ENCODE peak calls at places on chromosomes 6 and 20, in four cellular contexts. One of them, this sample, is unnamed.

GRCh38 chr20:41631826-41632225 is 13.6 kb upstream of the CHD6 start:
- DNase-seq in colonic mucosa: no peak
- DNase-seq in HFF-Myc: no peak
- DNase-seq in MM.1S: no peak
- DNase-seq in this sample: no peak

GRCh38 chr6:135901776-135902524 is 50.4 kb downstream of the PDE7B start:
- DNase-seq in colonic mucosa: no peak
- DNase-seq in HFF-Myc: peak
- DNase-seq in MM.1S: no peak
- DNase-seq in this sample: no peak

GRCh38 chr20:47546184-47547033 is 44.7 kb downstream of the NCOA3 start:
- DNase-seq in colonic mucosa: no peak
- DNase-seq in HFF-Myc: peak
- DNase-seq in MM.1S: no peak
- DNase-seq in this sample: no peak

GRCh38 chr6:52993461-52993860 is 1.6 kb downstream of the GSTA4 start:
- DNase-seq in colonic mucosa: no peak
- DNase-seq in HFF-Myc: no peak
- DNase-seq in MM.1S: no peak
- DNase-seq in this sample: no peak

GRCh38 chr6:13535306-13535705 is 39.1 kb upstream of the SIRT5 start:
- DNase-seq in colonic mucosa: no peak
- DNase-seq in HFF-Myc: no peak
- DNase-seq in MM.1S: no peak
- DNase-seq in this sample: no peak

GRCh38 chr6:15254074-15254975 is 8.5 kb downstream of the JARID2 start:
- DNase-seq in colonic mucosa: no peak
- DNase-seq in HFF-Myc: no peak
- DNase-seq in MM.1S: no peak
- DNase-seq in this sample: no peak

GRCh38 chr6:37456816-37457560 is 24.0 kb downstream of the CMTR1 start:
- DNase-seq in colonic mucosa: no peak
- DNase-seq in HFF-Myc: no peak
- DNase-seq in MM.1S: no peak
- DNase-seq in this sample: no peak

GRCh38 chr20:52746190-52746589 is 226.0 kb upstream of the TSHZ2 start:
- DNase-seq in colonic mucosa: no peak
- DNase-seq in HFF-Myc: no peak
- DNase-seq in MM.1S: no peak
- DNase-seq in this sample: no peak

GRCh38 chr20:63472159-63472811 is at the start of gene KCNQ2:
- DNase-seq in colonic mucosa: no peak
- DNase-seq in HFF-Myc: no peak
- DNase-seq in MM.1S: no peak
- DNase-seq in this sample: no peak

GRCh38 chr6:27743787-27744186 is 168.4 kb downstream of the OR2B2 start:
- DNase-seq in colonic mucosa: no peak
- DNase-seq in HFF-Myc: no peak
- DNase-seq in MM.1S: no peak
- DNase-seq in this sample: no peak

GRCh38 chr20:58981564-58982364 is 708 bp downstream of the NELFCD start:
- DNase-seq in colonic mucosa: peak
- DNase-seq in HFF-Myc: no peak
- DNase-seq in MM.1S: peak
- DNase-seq in this sample: peak

GRCh38 chr6:40885139-40885774 is 153.8 kb downstream of the UNC5CL start:
- DNase-seq in colonic mucosa: no peak
- DNase-seq in HFF-Myc: no peak
- DNase-seq in MM.1S: no peak
- DNase-seq in this sample: no peak

GRCh38 chr20:32966881-32967781 is 37.1 kb downstream of the SUN5 start:
- DNase-seq in colonic mucosa: peak
- DNase-seq in HFF-Myc: no peak
- DNase-seq in MM.1S: no peak
- DNase-seq in this sample: peak

GRCh38 chr20:46215913-46216707 is 92.2 kb downstream of the CDH22 start:
- DNase-seq in colonic mucosa: no peak
- DNase-seq in HFF-Myc: no peak
- DNase-seq in MM.1S: no peak
- DNase-seq in this sample: no peak

GRCh38 chr6:90468080-90468479 is 118.8 kb downstream of the MAP3K7 start:
- DNase-seq in colonic mucosa: no peak
- DNase-seq in HFF-Myc: no peak
- DNase-seq in MM.1S: no peak
- DNase-seq in this sample: no peak

GRCh38 chr6:88548891-88549505 is 382.9 kb upstream of the CNR1 start:
- DNase-seq in colonic mucosa: no peak
- DNase-seq in HFF-Myc: no peak
- DNase-seq in MM.1S: no peak
- DNase-seq in this sample: no peak

GRCh38 chr20:55052464-55052863 is 577.1 kb downstream of the DOK5 start:
- DNase-seq in colonic mucosa: no peak
- DNase-seq in HFF-Myc: no peak
- DNase-seq in MM.1S: no peak
- DNase-seq in this sample: no peak

GRCh38 chr6:139713911-139714527 is 339.6 kb upstream of the CITED2 start:
- DNase-seq in colonic mucosa: no peak
- DNase-seq in HFF-Myc: no peak
- DNase-seq in MM.1S: no peak
- DNase-seq in this sample: no peak

GRCh38 chr20:62321521-62321948 is 18.7 kb downstream of the ADRM1 start:
- DNase-seq in colonic mucosa: peak
- DNase-seq in HFF-Myc: no peak
- DNase-seq in MM.1S: no peak
- DNase-seq in this sample: no peak

GRCh38 chr6:114202389-114202788 is 140.4 kb downstream of the HS3ST5 start:
- DNase-seq in colonic mucosa: no peak
- DNase-seq in HFF-Myc: no peak
- DNase-seq in MM.1S: no peak
- DNase-seq in this sample: no peak

GRCh38 chr6:12467706-12468670 is 177.8 kb downstream of the EDN1 start:
- DNase-seq in colonic mucosa: no peak
- DNase-seq in HFF-Myc: no peak
- DNase-seq in MM.1S: no peak
- DNase-seq in this sample: no peak

GRCh38 chr6:138979813-138980668 is 8.0 kb downstream of the REPS1 start:
- DNase-seq in colonic mucosa: no peak
- DNase-seq in HFF-Myc: no peak
- DNase-seq in MM.1S: no peak
- DNase-seq in this sample: no peak

GRCh38 chr20:3044336-3044965 is 1.0 kb downstream of the GNRH2 start:
- DNase-seq in colonic mucosa: no peak
- DNase-seq in HFF-Myc: no peak
- DNase-seq in MM.1S: no peak
- DNase-seq in this sample: no peak

GRCh38 chr20:10578607-10579006 is 95.2 kb downstream of the JAG1 start:
- DNase-seq in colonic mucosa: no peak
- DNase-seq in HFF-Myc: no peak
- DNase-seq in MM.1S: no peak
- DNase-seq in this sample: no peak

DNA sequence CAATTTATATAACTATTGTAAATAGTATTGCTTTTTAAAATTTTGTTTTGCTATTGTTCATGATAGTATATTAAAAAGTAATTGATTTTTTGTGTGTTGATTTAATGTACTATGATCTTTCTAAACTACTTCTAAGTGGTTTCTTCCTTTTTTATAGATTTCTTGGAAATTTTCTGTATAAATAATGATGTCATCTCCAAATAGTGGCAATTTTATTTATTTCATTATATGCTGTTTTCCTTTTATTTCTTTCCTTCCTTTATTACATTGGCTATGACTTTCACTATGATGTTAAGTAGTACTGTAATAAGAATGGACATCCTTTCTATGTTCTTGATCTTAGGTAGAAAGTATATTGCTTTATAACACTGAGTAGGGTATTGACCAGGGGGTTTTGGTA is 451.5 kb upstream of the SPTLC3 start:
- DNase-seq in colonic mucosa: no peak
- DNase-seq in HFF-Myc: no peak
- DNase-seq in MM.1S: no peak
- DNase-seq in this sample: no peak
- TF ChIP-seq CTCF in colonic mucosa: no peak
- TF ChIP-seq CTCF in HFF-Myc: no peak
- TF ChIP-seq CTCF in MM.1S: no peak
- TF ChIP-seq CTCF in this sample: no peak

DNA sequence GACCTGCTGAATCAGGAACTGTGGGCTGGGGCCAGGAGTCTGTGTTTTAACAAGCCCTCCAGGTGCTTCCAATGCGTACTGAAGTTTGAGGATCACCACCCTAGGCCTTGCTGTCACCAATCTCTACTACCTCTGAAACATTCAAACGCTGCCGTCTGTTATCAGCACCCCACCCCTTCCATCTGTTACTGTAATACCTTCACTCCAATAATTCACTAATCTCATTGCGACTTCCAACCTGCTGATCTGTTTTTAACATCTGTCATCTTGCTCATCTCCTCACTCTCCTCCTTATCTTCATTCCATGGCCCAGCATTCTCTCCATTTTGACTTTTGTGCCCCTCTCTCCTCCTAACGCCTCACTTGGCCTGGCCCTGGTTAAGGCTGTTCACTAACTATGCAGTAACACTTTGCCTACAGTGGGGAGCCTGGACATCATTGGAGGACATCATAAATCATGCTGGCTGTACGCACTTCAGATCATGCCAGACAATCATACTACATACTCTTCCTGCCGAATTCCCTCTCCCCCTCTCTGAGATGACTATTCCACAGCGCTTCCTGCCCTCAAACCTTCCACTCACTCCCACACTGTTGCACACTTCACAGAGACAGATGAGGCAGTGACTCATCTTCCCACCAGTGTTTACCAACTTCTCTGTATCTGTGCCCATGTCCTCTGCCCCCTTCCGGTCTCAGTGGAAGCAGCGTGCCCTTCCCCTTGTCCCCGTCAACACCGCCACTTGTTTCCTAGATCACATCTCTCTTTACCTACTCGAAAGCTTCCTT is 3.0 kb upstream of the GUCA1B start:
- DNase-seq in colonic mucosa: no peak
- DNase-seq in HFF-Myc: peak
- DNase-seq in MM.1S: no peak
- DNase-seq in this sample: no peak
- TF ChIP-seq CTCF in colonic mucosa: no peak
- TF ChIP-seq CTCF in HFF-Myc: no peak
- TF ChIP-seq CTCF in MM.1S: no peak
- TF ChIP-seq CTCF in this sample: no peak

GRCh38 chr20:1368448-1369199 is 24.2 kb downstream of the FKBP1A start:
- DNase-seq in colonic mucosa: no peak
- DNase-seq in HFF-Myc: no peak
- DNase-seq in MM.1S: no peak
- DNase-seq in this sample: no peak
- TF ChIP-seq CTCF in colonic mucosa: no peak
- TF ChIP-seq CTCF in HFF-Myc: no peak
- TF ChIP-seq CTCF in MM.1S: no peak
- TF ChIP-seq CTCF in this sample: no peak

DNA sequence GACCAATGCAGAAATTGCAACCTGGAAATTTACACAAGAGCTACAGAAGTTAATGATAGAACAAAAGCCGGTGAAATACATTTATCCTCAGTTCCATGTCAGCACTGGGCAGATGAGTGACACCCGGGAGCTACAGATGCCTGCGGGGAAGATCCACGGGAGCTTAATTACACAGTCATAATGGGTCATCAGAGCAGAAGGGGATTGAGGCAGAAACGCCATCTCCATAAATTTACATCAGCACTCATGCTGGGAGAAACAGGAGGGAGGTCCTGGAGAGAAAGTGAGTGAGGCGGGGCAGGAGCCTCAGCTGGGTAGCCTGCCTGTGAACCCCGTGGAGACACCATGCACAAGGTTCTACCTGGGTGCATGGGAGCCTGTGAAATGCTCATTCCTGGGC is 37.6 kb upstream of the CST7 start:
- DNase-seq in colonic mucosa: no peak
- DNase-seq in HFF-Myc: no peak
- DNase-seq in MM.1S: no peak
- DNase-seq in this sample: no peak
- TF ChIP-seq CTCF in colonic mucosa: no peak
- TF ChIP-seq CTCF in HFF-Myc: no peak
- TF ChIP-seq CTCF in MM.1S: no peak
- TF ChIP-seq CTCF in this sample: no peak

DNA sequence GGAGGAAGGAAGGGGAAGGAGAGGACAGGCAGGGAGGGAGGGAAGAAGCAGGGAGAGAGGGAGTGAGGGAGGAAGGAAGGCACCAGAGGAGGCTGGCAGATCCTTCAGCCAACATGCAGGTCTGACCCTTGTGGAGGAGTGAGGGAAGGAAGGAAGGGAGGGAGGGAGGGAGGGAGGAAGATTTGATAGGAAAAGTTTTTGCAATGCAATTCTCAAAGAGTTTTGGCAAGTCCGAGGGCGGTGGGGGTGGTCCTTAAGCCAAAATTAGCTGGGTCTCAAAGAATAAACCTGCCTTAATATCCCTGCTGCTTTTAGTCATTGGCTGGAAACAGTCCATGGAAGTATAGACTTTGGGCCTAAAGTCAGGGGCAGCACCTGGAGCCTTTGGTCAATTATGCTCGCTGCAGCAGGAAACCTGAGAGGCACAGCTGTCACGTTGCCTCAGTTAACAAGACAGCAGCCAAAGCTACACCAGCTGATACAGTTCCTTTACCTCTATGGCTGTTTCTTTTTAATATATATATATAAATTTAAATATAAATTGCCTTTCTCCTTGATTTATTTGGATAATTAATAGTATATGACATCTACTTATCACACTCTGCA is 115.7 kb upstream of the RALGAPA2 start:
- DNase-seq in colonic mucosa: no peak
- DNase-seq in HFF-Myc: no peak
- DNase-seq in MM.1S: no peak
- DNase-seq in this sample: no peak
- TF ChIP-seq CTCF in colonic mucosa: no peak
- TF ChIP-seq CTCF in HFF-Myc: no peak
- TF ChIP-seq CTCF in MM.1S: no peak
- TF ChIP-seq CTCF in this sample: no peak

DNA sequence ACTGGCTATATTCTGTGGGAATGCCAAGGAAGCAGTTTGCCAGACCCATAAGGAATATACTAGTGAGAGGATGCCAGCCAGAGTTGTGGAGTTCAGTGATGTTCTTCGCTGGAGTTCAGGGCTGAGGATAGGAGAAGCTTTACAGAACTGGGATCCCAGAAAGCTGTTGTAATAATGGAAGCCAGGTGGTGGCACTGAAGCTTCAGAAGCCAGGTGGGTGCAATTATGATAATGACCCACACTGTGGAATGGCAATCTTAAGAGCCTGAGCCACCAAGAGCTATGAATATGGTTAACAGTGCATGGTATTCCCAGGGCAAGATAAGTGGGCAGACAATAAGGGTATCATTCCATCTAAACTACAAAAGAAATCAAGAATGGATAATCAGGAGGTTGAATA is 25.1 kb upstream of the ENPP1 start:
- DNase-seq in colonic mucosa: peak
- DNase-seq in HFF-Myc: no peak
- DNase-seq in MM.1S: peak
- DNase-seq in this sample: no peak
- TF ChIP-seq CTCF in colonic mucosa: peak
- TF ChIP-seq CTCF in HFF-Myc: no peak
- TF ChIP-seq CTCF in MM.1S: peak
- TF ChIP-seq CTCF in this sample: no peak